ENCODE peak calls at places on chromosome 14, in five cellular contexts. One of them, this sample, is unnamed.

GRCh38 chr14:95137164-95137803 is 20.0 kb downstream of the DICER1 start:
- DNase-seq in upper lobe of right lung: no peak
- DNase-seq in neural crest cell: no peak
- DNase-seq in esophagus muscularis mucosa: no peak
- DNase-seq in esophagus squamous epithelium: no peak
- DNase-seq in this sample: no peak

GRCh38 chr14:101118746-101119610 is 215.5 kb upstream of the RTL1 start:
- DNase-seq in upper lobe of right lung: peak; percentile 62
- DNase-seq in neural crest cell: no peak
- DNase-seq in esophagus muscularis mucosa: peak; percentile 66
- DNase-seq in esophagus squamous epithelium: no peak
- DNase-seq in this sample: no peak

GRCh38 chr14:86654558-86655184 is 1124.7 kb downstream of the FLRT2 start:
- DNase-seq in upper lobe of right lung: peak; percentile 64
- DNase-seq in neural crest cell: peak; percentile 61
- DNase-seq in esophagus muscularis mucosa: no peak
- DNase-seq in esophagus squamous epithelium: no peak
- DNase-seq in this sample: peak; percentile 89

GRCh38 chr14:100239840-100240724 is 1.1 kb downstream of the YY1 start:
- DNase-seq in upper lobe of right lung: peak; percentile 94
- DNase-seq in neural crest cell: peak; percentile 74
- DNase-seq in esophagus muscularis mucosa: peak; percentile 96
- DNase-seq in esophagus squamous epithelium: peak; percentile 36
- DNase-seq in this sample: peak; percentile 91

GRCh38 chr14:92121207-92121669 is 268 bp downstream of the NDUFB1 start:
- DNase-seq in upper lobe of right lung: no peak
- DNase-seq in neural crest cell: peak; percentile 5
- DNase-seq in esophagus muscularis mucosa: peak; percentile 96
- DNase-seq in esophagus squamous epithelium: no peak
- DNase-seq in this sample: no peak

GRCh38 chr14:68822132-68822651 is 29.3 kb upstream of the ZFP36L1 start:
- DNase-seq in upper lobe of right lung: no peak
- DNase-seq in neural crest cell: no peak
- DNase-seq in esophagus muscularis mucosa: no peak
- DNase-seq in esophagus squamous epithelium: no peak
- DNase-seq in this sample: no peak

GRCh38 chr14:55354500-55354899 is 57.1 kb downstream of the ATG14 start:
- DNase-seq in upper lobe of right lung: no peak
- DNase-seq in neural crest cell: peak; percentile 22
- DNase-seq in esophagus muscularis mucosa: peak; percentile 87
- DNase-seq in esophagus squamous epithelium: no peak
- DNase-seq in this sample: peak; percentile 68

GRCh38 chr14:77151245-77151644 is 9.7 kb upstream of the ZDHHC22 start:
- DNase-seq in upper lobe of right lung: no peak
- DNase-seq in neural crest cell: peak; percentile 59
- DNase-seq in esophagus muscularis mucosa: no peak
- DNase-seq in esophagus squamous epithelium: no peak
- DNase-seq in this sample: peak; percentile 67

GRCh38 chr14:58899317-58899713 is 261.6 kb downstream of the DACT1 start:
- DNase-seq in upper lobe of right lung: no peak
- DNase-seq in neural crest cell: no peak
- DNase-seq in esophagus muscularis mucosa: no peak
- DNase-seq in esophagus squamous epithelium: no peak
- DNase-seq in this sample: no peak

GRCh38 chr14:95683793-95684192 is 2.4 kb upstream of the TCL1B start:
- DNase-seq in upper lobe of right lung: no peak
- DNase-seq in neural crest cell: no peak
- DNase-seq in esophagus muscularis mucosa: no peak
- DNase-seq in esophagus squamous epithelium: no peak
- DNase-seq in this sample: no peak

GRCh38 chr14:100844082-100844408 is 18.1 kb downstream of the MEG3 start:
- DNase-seq in upper lobe of right lung: no peak
- DNase-seq in neural crest cell: no peak
- DNase-seq in esophagus muscularis mucosa: no peak
- DNase-seq in esophagus squamous epithelium: no peak
- DNase-seq in this sample: no peak

GRCh38 chr14:92914087-92914656 is 8.8 kb upstream of the CHGA start:
- DNase-seq in upper lobe of right lung: no peak
- DNase-seq in neural crest cell: peak; percentile 71
- DNase-seq in esophagus muscularis mucosa: no peak
- DNase-seq in esophagus squamous epithelium: no peak
- DNase-seq in this sample: no peak

GRCh38 chr14:103730490-103731035 is 15.0 kb downstream of the ZFYVE21 start:
- DNase-seq in upper lobe of right lung: no peak
- DNase-seq in neural crest cell: no peak
- DNase-seq in esophagus muscularis mucosa: no peak
- DNase-seq in esophagus squamous epithelium: no peak
- DNase-seq in this sample: peak; percentile 45
- TF ChIP-seq CTCF in upper lobe of right lung: peak; percentile 16
- TF ChIP-seq CTCF in neural crest cell: peak; percentile 28
- TF ChIP-seq CTCF in esophagus muscularis mucosa: no peak
- TF ChIP-seq CTCF in esophagus squamous epithelium: no peak
- TF ChIP-seq CTCF in this sample: peak; percentile 39

GRCh38 chr14:45038865-45039264 is 45.1 kb upstream of the PRPF39 start:
- DNase-seq in upper lobe of right lung: no peak
- DNase-seq in neural crest cell: no peak
- DNase-seq in esophagus muscularis mucosa: no peak
- DNase-seq in esophagus squamous epithelium: no peak
- DNase-seq in this sample: no peak
- TF ChIP-seq CTCF in upper lobe of right lung: no peak
- TF ChIP-seq CTCF in neural crest cell: no peak
- TF ChIP-seq CTCF in esophagus muscularis mucosa: no peak
- TF ChIP-seq CTCF in esophagus squamous epithelium: no peak
- TF ChIP-seq CTCF in this sample: no peak

DNA sequence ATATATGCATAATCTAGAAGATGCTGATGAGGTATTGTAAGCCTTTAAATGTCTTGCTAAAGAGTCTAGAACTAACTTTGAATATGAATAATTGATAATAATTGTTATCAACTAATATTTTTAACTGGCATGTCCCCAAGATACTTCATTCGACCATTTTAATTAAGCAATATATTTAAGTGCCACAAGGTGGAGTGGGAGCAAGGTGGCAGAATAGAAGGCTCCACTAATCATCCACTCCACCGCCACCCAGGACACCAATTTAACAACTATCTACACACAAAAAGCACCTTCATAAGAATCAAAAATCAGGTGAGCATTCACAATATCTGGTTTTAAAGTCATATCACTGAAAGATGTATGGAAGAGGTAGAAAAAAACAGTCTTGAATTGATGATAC is 409.6 kb downstream of the SEC23A start:
- DNase-seq in upper lobe of right lung: no peak
- DNase-seq in neural crest cell: no peak
- DNase-seq in esophagus muscularis mucosa: no peak
- DNase-seq in esophagus squamous epithelium: no peak
- DNase-seq in this sample: no peak
- TF ChIP-seq CTCF in upper lobe of right lung: no peak
- TF ChIP-seq CTCF in neural crest cell: peak; percentile 16
- TF ChIP-seq CTCF in esophagus muscularis mucosa: no peak
- TF ChIP-seq CTCF in esophagus squamous epithelium: no peak
- TF ChIP-seq CTCF in this sample: peak; percentile 16

GRCh38 chr14:50013198-50013918 is 103.0 kb downstream of the VCPKMT start:
- DNase-seq in upper lobe of right lung: no peak
- DNase-seq in neural crest cell: no peak
- DNase-seq in esophagus muscularis mucosa: no peak
- DNase-seq in esophagus squamous epithelium: no peak
- DNase-seq in this sample: no peak

GRCh38 chr14:50013934-50014333 is 102.4 kb downstream of the VCPKMT start:
- DNase-seq in upper lobe of right lung: no peak
- DNase-seq in neural crest cell: no peak
- DNase-seq in esophagus muscularis mucosa: no peak
- DNase-seq in esophagus squamous epithelium: no peak
- DNase-seq in this sample: no peak

GRCh38 chr14:50011242-50011641 is 105.1 kb downstream of the VCPKMT start:
- DNase-seq in upper lobe of right lung: no peak
- DNase-seq in neural crest cell: no peak
- DNase-seq in esophagus muscularis mucosa: no peak
- DNase-seq in esophagus squamous epithelium: no peak
- DNase-seq in this sample: no peak

GRCh38 chr14:50010752-50011151 is 105.6 kb downstream of the VCPKMT start:
- DNase-seq in upper lobe of right lung: no peak
- DNase-seq in neural crest cell: no peak
- DNase-seq in esophagus muscularis mucosa: no peak
- DNase-seq in esophagus squamous epithelium: no peak
- DNase-seq in this sample: no peak

GRCh38 chr14:50012644-50013043 is 103.7 kb downstream of the VCPKMT start:
- DNase-seq in upper lobe of right lung: no peak
- DNase-seq in neural crest cell: no peak
- DNase-seq in esophagus muscularis mucosa: no peak
- DNase-seq in esophagus squamous epithelium: no peak
- DNase-seq in this sample: no peak
- TF ChIP-seq CTCF in upper lobe of right lung: no peak
- TF ChIP-seq CTCF in neural crest cell: no peak
- TF ChIP-seq CTCF in esophagus muscularis mucosa: no peak
- TF ChIP-seq CTCF in esophagus squamous epithelium: no peak
- TF ChIP-seq CTCF in this sample: no peak

GRCh38 chr14:104724981-104725771 is 1.1 kb downstream of the ADSS1 start:
- DNase-seq in upper lobe of right lung: no peak
- DNase-seq in neural crest cell: peak; percentile 40
- DNase-seq in esophagus muscularis mucosa: no peak
- DNase-seq in esophagus squamous epithelium: no peak
- DNase-seq in this sample: no peak
- TF ChIP-seq CTCF in upper lobe of right lung: no peak
- TF ChIP-seq CTCF in neural crest cell: peak; percentile 27
- TF ChIP-seq CTCF in esophagus muscularis mucosa: peak; percentile 17
- TF ChIP-seq CTCF in esophagus squamous epithelium: no peak
- TF ChIP-seq CTCF in this sample: no peak

DNA sequence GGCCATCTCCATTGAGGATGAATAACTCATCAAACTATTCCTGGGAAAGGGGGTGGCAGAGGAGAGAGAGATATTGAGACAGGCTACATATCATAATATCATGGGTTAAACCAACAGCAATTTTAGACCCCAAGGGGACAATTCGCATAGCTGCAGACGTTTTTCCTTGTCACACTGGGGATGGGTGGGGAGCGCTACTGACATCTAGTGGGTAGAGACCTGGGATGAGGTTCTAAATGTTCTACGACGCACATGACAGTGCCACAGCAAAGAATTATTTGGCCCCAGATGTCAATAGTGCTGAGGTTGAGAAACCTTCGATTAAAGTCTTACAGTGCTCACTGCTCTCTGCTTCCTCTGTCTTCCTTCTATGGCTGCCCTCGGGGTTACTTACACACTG is 425.6 kb downstream of the NRXN3 start:
- DNase-seq in upper lobe of right lung: no peak
- DNase-seq in neural crest cell: peak; percentile 5
- DNase-seq in esophagus muscularis mucosa: no peak
- DNase-seq in esophagus squamous epithelium: no peak
- DNase-seq in this sample: peak; percentile 11
- TF ChIP-seq CTCF in upper lobe of right lung: no peak
- TF ChIP-seq CTCF in neural crest cell: peak; percentile 37
- TF ChIP-seq CTCF in esophagus muscularis mucosa: no peak
- TF ChIP-seq CTCF in esophagus squamous epithelium: no peak
- TF ChIP-seq CTCF in this sample: peak; percentile 43

GRCh38 chr14:66508846-66509621 is 1.1 kb downstream of the GPHN start:
- DNase-seq in upper lobe of right lung: peak; percentile 73
- DNase-seq in neural crest cell: peak; percentile 34
- DNase-seq in esophagus muscularis mucosa: no peak
- DNase-seq in esophagus squamous epithelium: no peak
- DNase-seq in this sample: peak; percentile 55

GRCh38 chr14:66507181-66507721 is 696 bp upstream of the GPHN start:
- DNase-seq in upper lobe of right lung: no peak
- DNase-seq in neural crest cell: no peak
- DNase-seq in esophagus muscularis mucosa: peak; percentile 92
- DNase-seq in esophagus squamous epithelium: no peak
- DNase-seq in this sample: no peak

GRCh38 chr14:66509874-66510273 is 1.9 kb downstream of the GPHN start:
- DNase-seq in upper lobe of right lung: no peak
- DNase-seq in neural crest cell: no peak
- DNase-seq in esophagus muscularis mucosa: no peak
- DNase-seq in esophagus squamous epithelium: no peak
- DNase-seq in this sample: no peak

GRCh38 chr14:66508547-66508845 is 549 bp downstream of the GPHN start:
- DNase-seq in upper lobe of right lung: no peak
- DNase-seq in neural crest cell: no peak
- DNase-seq in esophagus muscularis mucosa: no peak
- DNase-seq in esophagus squamous epithelium: no peak
- DNase-seq in this sample: no peak

GRCh38 chr14:66507722-66508546 is at the start of gene GPHN:
- DNase-seq in upper lobe of right lung: peak; percentile 98
- DNase-seq in neural crest cell: peak; percentile 85
- DNase-seq in esophagus muscularis mucosa: peak; percentile 97
- DNase-seq in esophagus squamous epithelium: peak; percentile 72
- DNase-seq in this sample: peak; percentile 97
- TF ChIP-seq CTCF in upper lobe of right lung: peak; percentile 34
- TF ChIP-seq CTCF in neural crest cell: peak; percentile 39
- TF ChIP-seq CTCF in esophagus muscularis mucosa: peak; percentile 34
- TF ChIP-seq CTCF in esophagus squamous epithelium: peak; percentile 15
- TF ChIP-seq CTCF in this sample: peak; percentile 33

DNA sequence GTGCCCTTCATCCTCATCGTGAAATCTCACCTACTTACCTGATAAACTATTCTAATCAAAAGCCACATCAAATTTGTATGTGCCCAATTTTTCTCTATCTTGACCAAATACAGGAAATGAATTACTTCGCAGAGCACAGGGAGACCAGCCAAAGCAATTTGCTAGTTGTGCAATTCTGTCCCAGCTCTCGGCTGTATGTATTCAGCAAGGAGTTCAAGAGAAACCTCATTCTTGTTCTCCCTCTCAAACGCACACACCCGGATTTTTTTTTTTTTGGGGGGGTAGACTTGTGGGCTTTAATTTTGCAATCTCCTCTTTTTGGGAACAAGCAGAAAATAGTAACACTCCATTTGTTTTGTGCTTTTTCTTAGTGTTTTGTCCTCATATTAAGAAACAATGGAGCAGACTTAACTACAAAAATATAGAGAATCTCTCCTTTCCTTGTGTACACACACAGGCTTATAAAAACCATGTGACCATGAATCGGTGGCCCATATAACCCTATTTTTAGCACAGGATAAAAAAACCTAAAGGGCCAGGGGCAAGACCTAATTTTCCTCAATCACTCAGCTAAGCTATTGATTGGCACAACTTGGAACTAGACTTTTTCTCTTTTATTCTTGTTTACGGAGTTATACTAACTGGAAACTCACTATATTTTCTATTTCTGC is 64.2 kb downstream of the MBIP start:
- DNase-seq in upper lobe of right lung: no peak
- DNase-seq in neural crest cell: no peak
- DNase-seq in esophagus muscularis mucosa: no peak
- DNase-seq in esophagus squamous epithelium: no peak
- DNase-seq in this sample: no peak
- TF ChIP-seq CTCF in upper lobe of right lung: no peak
- TF ChIP-seq CTCF in neural crest cell: no peak
- TF ChIP-seq CTCF in esophagus muscularis mucosa: no peak
- TF ChIP-seq CTCF in esophagus squamous epithelium: no peak
- TF ChIP-seq CTCF in this sample: no peak